ENCODE peak calls at places on chromosome 17, in eight cellular contexts. H is dorsolateral prefrontal cortex, X is left lung, R is lower leg skin, U is tibial nerve, I is Peyer's patch, S is ascending aorta, B is PC-9. Y is an unnamed sample.
A peak's percentile ranks its signal among the peaks of the same experiment; 100 is the strongest.

GRCh38 chr17:7250655-7251329 is 742 bp downstream of the CTDNEP1 start:
- DNase-seq in R (no peak), I (no peak), U (no peak), B (no peak), H (no peak), S (no peak), X (no peak), Y (no peak)

GRCh38 chr17:51673066-51673465 is 412.7 kb downstream of the UTP18 start:
- DNase-seq in X (no peak), S (no peak), R (no peak), H (no peak), B (no peak), I (no peak), U (no peak), Y (no peak)

GRCh38 chr17:60493847-60494321 is 32.2 kb downstream of the APPBP2 start:
- DNase-seq in X (no peak), I (no peak), B (no peak), H (no peak), R (no peak), S (no peak), U (no peak), Y (no peak)

GRCh38 chr17:499836-500543 is 147.4 kb upstream of the RPH3AL start:
- DNase-seq in S (no peak), B (no peak), R (no peak), I (no peak), H (no peak), U (no peak), X (no peak), Y (no peak)

GRCh38 chr17:39153541-39154111 is 2.2 kb upstream of the PLXDC1 start:
- DNase-seq in I (peak; percentile 96), S (peak; percentile 90), H (peak; percentile 95), R (peak; percentile 94), B (peak; percentile 85), U (peak; percentile 96), X (peak; percentile 95), Y (peak; percentile 88)

GRCh38 chr17:78168906-78169793 is 769 bp downstream of the SYNGR2 start:
- DNase-seq in I (peak; percentile 85), X (peak; percentile 87), H (peak; percentile 78), R (no peak), U (peak; percentile 38), B (peak; percentile 74), S (no peak), Y (peak; percentile 58)

GRCh38 chr17:20189322-20189721 is 180.2 kb downstream of the SPECC1 start:
- DNase-seq in H (peak; percentile 94), R (no peak), B (peak; percentile 49), I (no peak), X (no peak), S (no peak), U (no peak), Y (no peak)

GRCh38 chr17:53316073-53316472 is 506.7 kb upstream of the KIF2B start:
- DNase-seq in X (peak; percentile 10), B (no peak), H (no peak), U (no peak), I (no peak), R (no peak), S (no peak), Y (no peak)

GRCh38 chr17:48283390-48283789 is 146.6 kb downstream of the SKAP1 start:
- DNase-seq in B (no peak), S (no peak), R (no peak), I (no peak), H (no peak), X (no peak), U (no peak), Y (no peak)

GRCh38 chr17:81528651-81529436 is 667 bp downstream of the FSCN2 start:
- DNase-seq in H (no peak), B (no peak), X (peak; percentile 73), U (no peak), R (no peak), S (no peak), I (no peak), Y (no peak)

GRCh38 chr17:79513805-79514535 is 96.9 kb downstream of the RBFOX3 start:
- DNase-seq in U (no peak), B (no peak), X (peak; percentile 60), H (no peak), R (no peak), I (no peak), S (no peak), Y (no peak)

GRCh38 chr17:43545383-43545632 is 832 bp downstream of the ETV4 start:
- DNase-seq in U (no peak), R (no peak), B (no peak), X (peak; percentile 85), S (no peak), I (peak; percentile 70), H (no peak), Y (peak; percentile 29)

GRCh38 chr17:66468241-66469087 is 166.1 kb downstream of the PRKCA start:
- DNase-seq in X (no peak), U (no peak), B (peak; percentile 49), R (peak; percentile 30), I (no peak), H (no peak), S (no peak), Y (no peak)

GRCh38 chr17:30334421-30334820 is 564 bp upstream of the TMIGD1 start:
- DNase-seq in B (no peak), X (no peak), S (no peak), U (no peak), H (no peak), R (no peak), I (no peak), Y (no peak)

GRCh38 chr17:77924757-77925336 is 33.7 kb upstream of the TNRC6C start:
- DNase-seq in U (peak; percentile 69), X (no peak), I (no peak), B (no peak), S (no peak), H (peak; percentile 53), R (no peak), Y (peak; percentile 56)

GRCh38 chr17:33169580-33170285 is 123.4 kb downstream of the ASIC2 start:
- DNase-seq in B (no peak), U (no peak), S (no peak), I (no peak), H (no peak), X (no peak), R (no peak), Y (no peak)

GRCh38 chr17:12592941-12593340 is 72.7 kb upstream of the MYOCD start:
- DNase-seq in R (no peak), X (no peak), U (no peak), B (no peak), H (no peak), I (no peak), S (no peak), Y (no peak)

GRCh38 chr17:5418858-5419355 is 555 bp downstream of the NUP88 start:
- DNase-seq in H (no peak), B (peak; percentile 59), R (peak; percentile 38), I (no peak), U (peak; percentile 11), S (no peak), X (no peak), Y (no peak)

GRCh38 chr17:5416886-5417285 is 2.6 kb downstream of the NUP88 start:
- DNase-seq in S (no peak), I (no peak), R (no peak), X (no peak), H (no peak), U (no peak), B (no peak), Y (no peak)

GRCh38 chr17:5419356-5419958 is at the start of gene NUP88:
- DNase-seq in I (peak; percentile 96), X (peak; percentile 97), R (peak; percentile 95), B (peak; percentile 96), U (peak; percentile 94), S (peak; percentile 91), H (peak; percentile 98), Y (peak; percentile 96)

GRCh38 chr17:5422505-5422904 is 2.5 kb downstream of the RPAIN start:
- DNase-seq in B (no peak), U (no peak), H (no peak), R (no peak), S (no peak), X (no peak), I (no peak), Y (no peak)

DNA sequence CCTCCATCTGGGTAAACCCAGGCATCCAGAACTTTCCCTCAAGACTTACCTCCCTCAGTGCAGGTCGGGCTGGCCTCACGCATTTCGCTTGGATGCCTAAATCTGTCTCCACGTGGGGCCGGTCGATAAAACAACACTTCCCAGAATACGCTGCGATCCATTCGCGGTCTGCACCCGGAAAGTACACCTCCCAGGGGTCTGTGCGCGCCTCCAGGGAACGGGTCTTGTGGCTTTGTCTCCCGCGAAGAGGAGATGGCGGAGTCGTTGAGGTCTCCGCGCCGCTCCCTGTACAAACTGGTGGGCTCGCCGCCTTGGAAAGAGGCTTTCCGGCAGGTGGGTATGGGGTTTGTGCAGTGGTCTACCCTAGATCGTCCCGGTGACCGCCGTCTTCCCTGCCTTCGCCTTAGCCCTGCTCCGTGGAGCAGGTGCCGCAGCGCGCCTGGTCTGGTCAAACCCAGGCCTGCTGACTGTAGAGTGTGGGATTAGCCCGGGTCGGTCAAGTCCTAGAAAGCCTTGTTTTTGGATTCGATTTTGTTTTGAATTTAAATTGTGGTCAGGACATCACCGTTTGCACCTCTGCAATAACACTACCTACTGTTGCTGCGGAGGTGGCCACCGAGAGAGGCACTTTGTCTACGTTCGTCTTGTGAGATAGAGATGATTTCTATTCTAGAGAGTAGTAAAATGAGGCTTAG is at the start of gene RPAIN:
- DNase-seq in U (peak; percentile 86), H (peak; percentile 93), X (peak; percentile 91), R (peak; percentile 89), S (peak; percentile 69), I (peak; percentile 90), B (no peak), Y (peak; percentile 90)
- H3K4me3 ChIP-seq in U (peak within 1 kb of the TSS; percentile 78), H (peak within 1 kb of the TSS; percentile 77), X (peak within 1 kb of the TSS; percentile 73), R (peak within 1 kb of the TSS; percentile 89), S (peak within 1 kb of the TSS; percentile 68), I (peak within 1 kb of the TSS; percentile 71), B (peak within 1 kb of the TSS; percentile 98), Y (peak within 1 kb of the TSS; percentile 96)

GRCh38 chr17:31533546-31534155 is 142.2 kb downstream of the RAB11FIP4 start:
- DNase-seq in H (peak; percentile 80), U (no peak), R (no peak), X (no peak), I (no peak), S (no peak), B (peak; percentile 54), Y (no peak)
- TF ChIP-seq CTCF in H (peak; percentile 45), U (no peak), R (no peak), X (no peak), I (peak; percentile 43), S (peak; percentile 49), B (no peak), Y (peak; percentile 44)

GRCh38 chr17:75511610-75512575 is 3.4 kb downstream of the CASKIN2 start:
- DNase-seq in B (peak; percentile 74), U (no peak), X (peak; percentile 83), R (no peak), I (no peak), H (no peak), S (no peak), Y (peak; percentile 62)
- H3K4me3 ChIP-seq in B (no peak overlapping the region), U (no peak overlapping the region), X (no peak overlapping the region), R (no peak overlapping the region), I (no peak overlapping the region), H (peak overlapping the region; percentile 94), S (peak overlapping the region; percentile 78), Y (peak overlapping the region; percentile 95)

GRCh38 chr17:73359987-73360410 is 48.2 kb upstream of the CDC42EP4 start:
- DNase-seq in R (no peak), B (peak; percentile 87), I (peak; percentile 82), S (no peak), X (peak; percentile 87), U (no peak), H (no peak), Y (peak; percentile 72)
- TF ChIP-seq CTCF in R (no peak), B (no peak), I (no peak), S (no peak), X (no peak), U (no peak), H (no peak), Y (peak; percentile 14)